ENCODE peak calls at places on chromosome X, in five cellular contexts. K is body of pancreas, H is A172, D is glutamatergic neuron, B is NCI-H345. N is an unnamed sample.

GRCh38 chrX:72468607-72469006 is 104.0 kb downstream of the HDAC8 start:
- DNase-seq in K (no peak), H (no peak), D (no peak), B (no peak), N (no peak)

GRCh38 chrX:52509916-52510315 is 6.9 kb downstream of the XAGE1B start:
- DNase-seq in K (no peak), H (no peak), D (no peak), B (no peak), N (no peak)

GRCh38 chrX:1355131-1355799 is 18.7 kb downstream of the IL3RA start:
- DNase-seq in K (no peak), H (peak; percentile 51), D (peak; percentile 28), B (no peak), N (no peak)

GRCh38 chrX:24063488-24063887 is 8.7 kb downstream of the EIF2S3 start:
- DNase-seq in K (no peak), H (no peak), D (no peak), B (no peak), N (no peak)

GRCh38 chrX:2696698-2697215 is 5.7 kb downstream of the CD99 start:
- DNase-seq in K (no peak), H (peak; percentile 95), D (no peak), B (no peak), N (no peak)

GRCh38 chrX:103343105-103343504 is 13.1 kb downstream of the TCEAL7 start:
- DNase-seq in K (peak; percentile 68), H (no peak), D (peak; percentile 25), B (peak; percentile 1), N (no peak)

GRCh38 chrX:100652266-100652665 is 8.3 kb downstream of the SRPX2 start:
- DNase-seq in K (no peak), H (no peak), D (no peak), B (no peak), N (no peak)

GRCh38 chrX:65744965-65745364 is 77.5 kb downstream of the MSN start:
- DNase-seq in K (no peak), H (no peak), D (no peak), B (no peak), N (no peak)

GRCh38 chrX:17405225-17405969 is 30.4 kb downstream of the NHS start:
- DNase-seq in K (no peak), H (peak; percentile 91), D (no peak), B (no peak), N (no peak)

GRCh38 chrX:150450519-150451177 is 87.5 kb downstream of the MAMLD1 start:
- DNase-seq in K (no peak), H (peak; percentile 7), D (no peak), B (no peak), N (no peak)

GRCh38 chrX:71941771-71942170 is 31.1 kb downstream of the NHSL2 start:
- DNase-seq in K (no peak), H (peak; percentile 25), D (no peak), B (no peak), N (no peak)

GRCh38 chrX:71216446-71216845 is 6.6 kb upstream of the GJB1 start:
- DNase-seq in K (peak; percentile 29), H (no peak), D (no peak), B (peak; percentile 88), N (peak; percentile 38)

GRCh38 chrX:155027509-155028066 is 944 bp downstream of the FUNDC2 start:
- DNase-seq in K (peak; percentile 19), H (peak; percentile 55), D (no peak), B (peak; percentile 14), N (no peak)

GRCh38 chrX:54494970-54495813 is 842 bp downstream of the FGD1 start:
- DNase-seq in K (peak; percentile 41), H (no peak), D (peak; percentile 46), B (no peak), N (no peak)

GRCh38 chrX:13383907-13384306 is 64.1 kb upstream of the ATXN3L start:
- DNase-seq in K (no peak), H (no peak), D (no peak), B (no peak), N (no peak)